ENCODE peak calls at places on chromosome 5, in four cellular contexts. D is IMR-90, W is K562, E is GM12878. J is an unnamed sample.

GRCh38 chr5:139459451-139459934 is 3.0 kb downstream of the ECSCR start:
- DNase-seq in E (peak), D (no peak), W (no peak), J (peak)

GRCh38 chr5:86118542-86118941 is 499.2 kb upstream of the COX7C start:
- DNase-seq in W (peak), E (no peak), D (no peak), J (no peak)

GRCh38 chr5:124741711-124742496 is 4.5 kb downstream of the ZNF608 start:
- DNase-seq in W (no peak), D (peak), E (no peak), J (no peak)

GRCh38 chr5:84381501-84382362 is 2.9 kb downstream of the EDIL3 start:
- DNase-seq in D (no peak), W (no peak), E (no peak), J (no peak)

GRCh38 chr5:52920929-52921328 is 68.2 kb upstream of the ITGA2 start:
- DNase-seq in E (no peak), D (peak), W (no peak), J (no peak)

GRCh38 chr5:131932235-131932634 is 13.2 kb downstream of the MEIKIN start:
- DNase-seq in E (no peak), W (no peak), D (no peak), J (no peak)

GRCh38 chr5:168125445-168126199 is 165.8 kb upstream of the WWC1 start:
- DNase-seq in E (no peak), D (no peak), W (no peak), J (no peak)

GRCh38 chr5:179486596-179487051 is 63.7 kb upstream of the RUFY1 start:
- DNase-seq in D (peak), W (no peak), E (no peak), J (no peak)

GRCh38 chr5:172721455-172722308 is 49.3 kb downstream of the DUSP1 start:
- DNase-seq in W (no peak), E (no peak), D (peak), J (no peak)

GRCh38 chr5:122154491-122154890 is 25.1 kb downstream of the ZNF474 start:
- DNase-seq in W (no peak), E (no peak), D (peak), J (no peak)

GRCh38 chr5:173318338-173318737 is 9.9 kb downstream of the STC2 start:
- DNase-seq in W (no peak), D (no peak), E (no peak), J (no peak)

GRCh38 chr5:1212271-1212670 is 10.9 kb downstream of the SLC6A19 start:
- DNase-seq in W (no peak), D (no peak), E (no peak), J (no peak)

GRCh38 chr5:73638344-73639095 is 12.5 kb downstream of the ARHGEF28 start:
- DNase-seq in E (no peak), D (peak), W (no peak), J (no peak)

GRCh38 chr5:43313854-43314457 is 744 bp upstream of the HMGCS1 start:
- DNase-seq in W (no peak), E (no peak), D (no peak), J (no peak)

GRCh38 chr5:53392073-53392472 is 88.4 kb upstream of the FST start:
- DNase-seq in W (no peak), D (no peak), E (no peak), J (no peak)

GRCh38 chr5:93401844-93402243 is 179.2 kb downstream of the NR2F1-AS1 start:
- DNase-seq in W (no peak), D (no peak), E (no peak), J (no peak)

GRCh38 chr5:43121565-43122484 is 1.1 kb downstream of the ZNF131 start:
- DNase-seq in W (peak), E (no peak), D (peak), J (peak)

GRCh38 chr5:140587495-140587894 is 22.9 kb downstream of the SLC35A4 start:
- DNase-seq in W (no peak), E (no peak), D (no peak), J (no peak)
- H3K9ac ChIP-seq in W (no peak), E (no peak), D (no peak), J (no peak)

DNA sequence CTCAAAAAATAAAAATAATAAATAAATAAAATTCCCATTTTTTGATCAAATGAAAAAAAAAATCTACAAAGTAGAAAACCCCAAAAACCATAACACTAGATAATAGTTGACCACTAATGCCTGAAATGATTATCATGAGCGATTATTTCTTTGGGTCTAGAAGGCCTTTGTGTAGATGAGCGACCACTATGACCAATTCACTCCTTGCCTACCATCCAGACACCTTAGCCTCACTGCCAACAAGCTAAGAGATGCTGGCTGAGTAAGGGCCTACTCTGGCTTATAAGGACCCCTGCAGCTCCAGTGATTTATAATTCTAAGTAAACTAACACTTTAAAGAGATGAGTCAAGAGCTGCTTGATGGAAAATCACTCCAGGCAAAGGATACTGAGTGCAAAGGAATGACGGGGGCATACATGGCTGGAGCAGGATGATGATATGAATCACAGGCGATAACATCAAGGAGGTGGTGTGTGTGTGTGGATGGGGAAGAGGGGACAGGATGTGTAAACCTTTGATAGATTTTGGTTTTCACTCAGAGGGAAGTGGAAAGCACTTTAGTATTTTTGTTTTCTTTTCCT is 4.8 kb upstream of the F2RL1 start:
- DNase-seq in E (no peak), W (no peak), D (peak), J (no peak)
- TF ChIP-seq RFX5 in E (no peak), W (no peak), D (no peak), J (no peak)

GRCh38 chr5:66849803-66850202 is 253.6 kb downstream of the MAST4 start:
- DNase-seq in E (no peak), W (no peak), D (peak), J (no peak)
- H3K9ac ChIP-seq in E (no peak), W (no peak), D (no peak), J (no peak)

GRCh38 chr5:96187309-96188027 is 225.8 kb upstream of the ELL2 start:
- DNase-seq in W (no peak), E (no peak), D (no peak), J (no peak)

GRCh38 chr5:96189987-96190386 is 228.3 kb upstream of the ELL2 start:
- DNase-seq in W (no peak), D (no peak), E (no peak), J (no peak)

GRCh38 chr5:96193946-96194345 is 232.3 kb upstream of the ELL2 start:
- DNase-seq in D (no peak), E (no peak), W (no peak), J (no peak)

GRCh38 chr5:96194597-96194996 is 232.9 kb upstream of the ELL2 start:
- DNase-seq in D (no peak), W (no peak), E (no peak), J (no peak)

GRCh38 chr5:96189028-96189826 is 227.6 kb upstream of the ELL2 start:
- DNase-seq in D (no peak), W (no peak), E (no peak), J (no peak)
- TF ChIP-seq RFX5 in D (no peak), W (no peak), E (no peak), J (no peak)

GRCh38 chr5:56446728-56447127 is 213.6 kb upstream of the ANKRD55 start:
- DNase-seq in D (no peak), E (no peak), W (no peak), J (no peak)

GRCh38 chr5:56449071-56449470 is 215.9 kb upstream of the ANKRD55 start:
- DNase-seq in D (no peak), E (no peak), W (no peak), J (no peak)

GRCh38 chr5:56447232-56447631 is 214.1 kb upstream of the ANKRD55 start:
- DNase-seq in W (no peak), D (peak), E (no peak), J (no peak)

GRCh38 chr5:56450766-56451165 is 217.6 kb upstream of the ANKRD55 start:
- DNase-seq in D (no peak), W (no peak), E (no peak), J (no peak)

GRCh38 chr5:56447656-56448055 is 214.5 kb upstream of the ANKRD55 start:
- DNase-seq in W (no peak), E (no peak), D (no peak), J (no peak)
- H3K9ac ChIP-seq in W (no peak), E (no peak), D (no peak), J (no peak)

DNA sequence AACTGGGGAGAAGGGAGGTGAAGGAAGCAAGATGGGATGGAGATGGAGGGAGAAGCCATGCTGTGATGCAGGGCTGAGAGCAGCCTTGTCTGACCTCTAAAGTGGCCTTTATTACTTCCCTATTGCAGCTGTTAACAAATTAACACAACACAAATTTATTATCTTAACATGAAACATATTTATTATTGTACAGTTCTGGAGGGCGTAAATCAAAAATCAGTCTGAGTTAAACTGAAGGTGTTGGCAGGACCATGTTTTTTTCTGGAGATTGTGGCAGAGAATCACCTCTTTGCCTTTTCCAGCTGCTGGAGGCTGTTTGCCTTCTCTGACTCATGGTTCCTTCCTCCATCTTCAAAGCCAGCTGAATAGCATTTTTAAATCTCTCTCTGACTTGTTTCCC is 7.1 kb upstream of the MCC start:
- DNase-seq in E (no peak), W (no peak), D (peak), J (no peak)
- TF ChIP-seq RFX5 in E (no peak), W (no peak), D (no peak), J (no peak)